ENCODE peak calls at places on chromosomes 7 and 10, in nine cellular contexts. One of them, this sample, is unnamed.
A peak's percentile ranks its signal among the peaks of the same experiment; 100 is the strongest.

GRCh38 chr10:88157981-88158465 is 294.6 kb downstream of the PTEN start:
- DNase-seq in upper lobe of right lung: no peak
- DNase-seq in H9: no peak
- DNase-seq in type B pancreatic cell: no peak
- DNase-seq in retinal pigment epithelial cell: peak; percentile 45
- DNase-seq in foreskin fibroblast: peak; percentile 88
- DNase-seq in astrocyte of the spinal cord: peak; percentile 88
- DNase-seq in AG04449: peak; percentile 50
- DNase-seq in psoas muscle: no peak
- DNase-seq in this sample: no peak

GRCh38 chr10:78173360-78174020 is 139.8 kb downstream of the RPS24 start:
- DNase-seq in retinal pigment epithelial cell: no peak
- DNase-seq in H9: no peak
- DNase-seq in foreskin fibroblast: no peak
- DNase-seq in astrocyte of the spinal cord: no peak
- DNase-seq in type B pancreatic cell: no peak
- DNase-seq in upper lobe of right lung: peak; percentile 74
- DNase-seq in psoas muscle: no peak
- DNase-seq in AG04449: no peak
- DNase-seq in this sample: no peak

GRCh38 chr10:43404675-43405221 is 4.2 kb downstream of the HNRNPF start:
- DNase-seq in AG04449: no peak
- DNase-seq in astrocyte of the spinal cord: no peak
- DNase-seq in retinal pigment epithelial cell: no peak
- DNase-seq in H9: no peak
- DNase-seq in type B pancreatic cell: no peak
- DNase-seq in foreskin fibroblast: no peak
- DNase-seq in psoas muscle: no peak
- DNase-seq in upper lobe of right lung: no peak
- DNase-seq in this sample: no peak

GRCh38 chr10:104681485-104681884 is 40.4 kb downstream of the SORCS3 start:
- DNase-seq in foreskin fibroblast: no peak
- DNase-seq in AG04449: no peak
- DNase-seq in retinal pigment epithelial cell: no peak
- DNase-seq in upper lobe of right lung: no peak
- DNase-seq in psoas muscle: no peak
- DNase-seq in type B pancreatic cell: no peak
- DNase-seq in astrocyte of the spinal cord: no peak
- DNase-seq in H9: no peak
- DNase-seq in this sample: no peak

GRCh38 chr10:131310904-131311660 is 439 bp downstream of the TCERG1L start:
- DNase-seq in astrocyte of the spinal cord: no peak
- DNase-seq in upper lobe of right lung: no peak
- DNase-seq in foreskin fibroblast: no peak
- DNase-seq in type B pancreatic cell: no peak
- DNase-seq in AG04449: no peak
- DNase-seq in psoas muscle: no peak
- DNase-seq in retinal pigment epithelial cell: no peak
- DNase-seq in H9: peak; percentile 32
- DNase-seq in this sample: no peak

GRCh38 chr10:53331460-53331859 is 558.9 kb upstream of the MBL2 start:
- DNase-seq in psoas muscle: no peak
- DNase-seq in astrocyte of the spinal cord: no peak
- DNase-seq in upper lobe of right lung: no peak
- DNase-seq in type B pancreatic cell: no peak
- DNase-seq in H9: no peak
- DNase-seq in AG04449: no peak
- DNase-seq in retinal pigment epithelial cell: no peak
- DNase-seq in foreskin fibroblast: no peak
- DNase-seq in this sample: no peak

GRCh38 chr10:59181668-59182067 is 5.2 kb downstream of the PHYHIPL start:
- DNase-seq in upper lobe of right lung: no peak
- DNase-seq in H9: peak; percentile 25
- DNase-seq in foreskin fibroblast: peak; percentile 71
- DNase-seq in retinal pigment epithelial cell: peak; percentile 34
- DNase-seq in psoas muscle: no peak
- DNase-seq in astrocyte of the spinal cord: peak; percentile 61
- DNase-seq in AG04449: peak; percentile 1
- DNase-seq in type B pancreatic cell: no peak
- DNase-seq in this sample: no peak

GRCh38 chr10:103276941-103277712 is at the start of gene INA:
- DNase-seq in H9: peak; percentile 86
- DNase-seq in astrocyte of the spinal cord: peak; percentile 29
- DNase-seq in psoas muscle: no peak
- DNase-seq in upper lobe of right lung: no peak
- DNase-seq in retinal pigment epithelial cell: no peak
- DNase-seq in AG04449: no peak
- DNase-seq in type B pancreatic cell: peak; percentile 71
- DNase-seq in foreskin fibroblast: peak; percentile 82
- DNase-seq in this sample: no peak

GRCh38 chr10:739403-739802 is 49.9 kb upstream of the DIP2C start:
- DNase-seq in AG04449: no peak
- DNase-seq in H9: no peak
- DNase-seq in type B pancreatic cell: no peak
- DNase-seq in foreskin fibroblast: no peak
- DNase-seq in psoas muscle: no peak
- DNase-seq in upper lobe of right lung: no peak
- DNase-seq in astrocyte of the spinal cord: no peak
- DNase-seq in retinal pigment epithelial cell: no peak
- DNase-seq in this sample: no peak

GRCh38 chr10:82072124-82072523 is 197.1 kb downstream of the NRG3 start:
- DNase-seq in retinal pigment epithelial cell: no peak
- DNase-seq in type B pancreatic cell: no peak
- DNase-seq in foreskin fibroblast: no peak
- DNase-seq in H9: no peak
- DNase-seq in psoas muscle: no peak
- DNase-seq in AG04449: no peak
- DNase-seq in upper lobe of right lung: no peak
- DNase-seq in astrocyte of the spinal cord: no peak
- DNase-seq in this sample: no peak

GRCh38 chr7:920351-921070 is 34.0 kb downstream of the ADAP1 start:
- DNase-seq in psoas muscle: peak; percentile 36
- DNase-seq in AG04449: no peak
- DNase-seq in retinal pigment epithelial cell: no peak
- DNase-seq in upper lobe of right lung: peak; percentile 62
- DNase-seq in type B pancreatic cell: no peak
- DNase-seq in foreskin fibroblast: no peak
- DNase-seq in astrocyte of the spinal cord: no peak
- DNase-seq in H9: no peak
- DNase-seq in this sample: peak; percentile 44

GRCh38 chr10:126738001-126738400 is 67.5 kb upstream of the C10orf90 start:
- DNase-seq in astrocyte of the spinal cord: no peak
- DNase-seq in AG04449: no peak
- DNase-seq in upper lobe of right lung: no peak
- DNase-seq in retinal pigment epithelial cell: no peak
- DNase-seq in psoas muscle: no peak
- DNase-seq in H9: no peak
- DNase-seq in foreskin fibroblast: no peak
- DNase-seq in type B pancreatic cell: no peak
- DNase-seq in this sample: no peak

GRCh38 chr7:111556977-111557376 is 5.3 kb downstream of the IMMP2L start:
- DNase-seq in retinal pigment epithelial cell: no peak
- DNase-seq in H9: no peak
- DNase-seq in type B pancreatic cell: no peak
- DNase-seq in psoas muscle: no peak
- DNase-seq in upper lobe of right lung: no peak
- DNase-seq in AG04449: no peak
- DNase-seq in foreskin fibroblast: no peak
- DNase-seq in astrocyte of the spinal cord: no peak
- DNase-seq in this sample: no peak

GRCh38 chr7:156560075-156560474 is 80.5 kb upstream of the RNF32 start:
- DNase-seq in foreskin fibroblast: no peak
- DNase-seq in upper lobe of right lung: no peak
- DNase-seq in H9: peak; percentile 72
- DNase-seq in type B pancreatic cell: no peak
- DNase-seq in retinal pigment epithelial cell: no peak
- DNase-seq in astrocyte of the spinal cord: no peak
- DNase-seq in psoas muscle: no peak
- DNase-seq in AG04449: no peak
- DNase-seq in this sample: no peak
- TF ChIP-seq CTCF in foreskin fibroblast: no peak
- TF ChIP-seq CTCF in upper lobe of right lung: no peak
- TF ChIP-seq CTCF in H9: peak; percentile 75
- TF ChIP-seq CTCF in type B pancreatic cell: peak; percentile 62
- TF ChIP-seq CTCF in retinal pigment epithelial cell: no peak
- TF ChIP-seq CTCF in astrocyte of the spinal cord: peak; percentile 17
- TF ChIP-seq CTCF in psoas muscle: no peak
- TF ChIP-seq CTCF in AG04449: no peak
- TF ChIP-seq CTCF in this sample: no peak

GRCh38 chr10:22655312-22655973 is 58.9 kb downstream of the PIP4K2A start:
- DNase-seq in AG04449: peak; percentile 44
- DNase-seq in astrocyte of the spinal cord: peak; percentile 52
- DNase-seq in type B pancreatic cell: no peak
- DNase-seq in upper lobe of right lung: no peak
- DNase-seq in retinal pigment epithelial cell: no peak
- DNase-seq in H9: no peak
- DNase-seq in psoas muscle: no peak
- DNase-seq in foreskin fibroblast: peak; percentile 88
- DNase-seq in this sample: no peak
- TF ChIP-seq CTCF in AG04449: no peak
- TF ChIP-seq CTCF in astrocyte of the spinal cord: no peak
- TF ChIP-seq CTCF in type B pancreatic cell: no peak
- TF ChIP-seq CTCF in upper lobe of right lung: no peak
- TF ChIP-seq CTCF in retinal pigment epithelial cell: no peak
- TF ChIP-seq CTCF in H9: no peak
- TF ChIP-seq CTCF in psoas muscle: no peak
- TF ChIP-seq CTCF in foreskin fibroblast: peak; percentile 8
- TF ChIP-seq CTCF in this sample: no peak

GRCh38 chr7:144063710-144064109 is 5.9 kb upstream of the OR2A25 start:
- DNase-seq in foreskin fibroblast: no peak
- DNase-seq in astrocyte of the spinal cord: no peak
- DNase-seq in retinal pigment epithelial cell: no peak
- DNase-seq in AG04449: no peak
- DNase-seq in H9: peak; percentile 53
- DNase-seq in type B pancreatic cell: no peak
- DNase-seq in psoas muscle: no peak
- DNase-seq in upper lobe of right lung: no peak
- DNase-seq in this sample: no peak
- TF ChIP-seq CTCF in foreskin fibroblast: peak; percentile 11
- TF ChIP-seq CTCF in astrocyte of the spinal cord: no peak
- TF ChIP-seq CTCF in retinal pigment epithelial cell: peak; percentile 11
- TF ChIP-seq CTCF in AG04449: no peak
- TF ChIP-seq CTCF in H9: peak; percentile 82
- TF ChIP-seq CTCF in type B pancreatic cell: peak; percentile 59
- TF ChIP-seq CTCF in psoas muscle: no peak
- TF ChIP-seq CTCF in upper lobe of right lung: no peak
- TF ChIP-seq CTCF in this sample: no peak

GRCh38 chr7:56033671-56034432 is 17.4 kb downstream of the PSPH start:
- DNase-seq in upper lobe of right lung: peak; percentile 84
- DNase-seq in psoas muscle: peak; percentile 59
- DNase-seq in foreskin fibroblast: peak; percentile 79
- DNase-seq in retinal pigment epithelial cell: no peak
- DNase-seq in H9: peak; percentile 93
- DNase-seq in type B pancreatic cell: peak; percentile 86
- DNase-seq in AG04449: no peak
- DNase-seq in astrocyte of the spinal cord: peak; percentile 75
- DNase-seq in this sample: no peak
- TF ChIP-seq CTCF in upper lobe of right lung: peak; percentile 45
- TF ChIP-seq CTCF in psoas muscle: peak; percentile 10
- TF ChIP-seq CTCF in foreskin fibroblast: peak; percentile 7
- TF ChIP-seq CTCF in retinal pigment epithelial cell: peak; percentile 36
- TF ChIP-seq CTCF in H9: peak; percentile 46
- TF ChIP-seq CTCF in type B pancreatic cell: peak; percentile 62
- TF ChIP-seq CTCF in AG04449: peak; percentile 54
- TF ChIP-seq CTCF in astrocyte of the spinal cord: peak; percentile 34
- TF ChIP-seq CTCF in this sample: peak; percentile 16

This sample was measured in CD14-positive monocyte.